ENCODE peak calls at places on chromosome 7, in four cellular contexts. H is HL-60, U is K562, T is GM12878. K is an unnamed sample.

GRCh38 chr7:12423995-12424745 is 20.5 kb upstream of the VWDE start:
- DNase-seq in T (no peak), U (no peak), H (no peak), K (no peak)

GRCh38 chr7:132203021-132203420 is 373.2 kb downstream of the PLXNA4 start:
- DNase-seq in U (peak), H (no peak), T (no peak), K (no peak)

GRCh38 chr7:46494026-46494425 is 573.0 kb upstream of the IGFBP3 start:
- DNase-seq in H (no peak), U (no peak), T (no peak), K (no peak)

GRCh38 chr7:86667732-86668131 is 24.0 kb downstream of the GRM3 start:
- DNase-seq in H (no peak), U (no peak), T (no peak), K (no peak)

GRCh38 chr7:18541189-18541870 is 45.8 kb downstream of the HDAC9 start:
- DNase-seq in T (no peak), H (no peak), U (no peak), K (no peak)

GRCh38 chr7:88226201-88226600 is 6.4 kb upstream of the SRI start:
- DNase-seq in T (no peak), U (no peak), H (no peak), K (no peak)

GRCh38 chr7:887488-887820 is 11.1 kb downstream of the GET4 start:
- DNase-seq in T (no peak), H (no peak), U (no peak), K (no peak)

GRCh38 chr7:147432068-147432467 is 1158.5 kb upstream of the C7orf33 start:
- DNase-seq in T (no peak), H (no peak), U (no peak), K (no peak)

GRCh38 chr7:155361947-155362346 is 64.3 kb downstream of the INSIG1 start:
- DNase-seq in H (no peak), T (no peak), U (no peak), K (no peak)

GRCh38 chr7:136489808-136490207 is 378.6 kb upstream of the CHRM2 start:
- DNase-seq in H (no peak), U (peak), T (no peak), K (no peak)

GRCh38 chr7:2699289-2699620 is 11.3 kb downstream of the AMZ1 start:
- DNase-seq in T (no peak), U (no peak), H (no peak), K (no peak)

GRCh38 chr7:80312139-80312661 is 177.6 kb downstream of the GNAI1 start:
- DNase-seq in H (no peak), T (no peak), U (no peak), K (no peak)

GRCh38 chr7:135273581-135273980 is 39.9 kb downstream of the STRA8 start:
- DNase-seq in U (no peak), T (no peak), H (no peak), K (no peak)

GRCh38 chr7:151608031-151608551 is 88.4 kb upstream of the RHEB start:
- DNase-seq in U (no peak), H (no peak), T (no peak), K (no peak)

GRCh38 chr7:50838675-50839377 is 56.1 kb upstream of the GRB10 start:
- DNase-seq in H (no peak), U (no peak), T (no peak), K (no peak)

GRCh38 chr7:80453699-80454340 is 58.0 kb downstream of the GNAT3 start:
- DNase-seq in T (no peak), U (no peak), H (no peak), K (no peak)

GRCh38 chr7:19674266-19674960 is 34.4 kb downstream of the POLR1F start:
- DNase-seq in U (no peak), T (no peak), H (no peak), K (no peak)
- TF ChIP-seq SPI1 in U (no peak), T (no peak), H (no peak), K (no peak)

DNA sequence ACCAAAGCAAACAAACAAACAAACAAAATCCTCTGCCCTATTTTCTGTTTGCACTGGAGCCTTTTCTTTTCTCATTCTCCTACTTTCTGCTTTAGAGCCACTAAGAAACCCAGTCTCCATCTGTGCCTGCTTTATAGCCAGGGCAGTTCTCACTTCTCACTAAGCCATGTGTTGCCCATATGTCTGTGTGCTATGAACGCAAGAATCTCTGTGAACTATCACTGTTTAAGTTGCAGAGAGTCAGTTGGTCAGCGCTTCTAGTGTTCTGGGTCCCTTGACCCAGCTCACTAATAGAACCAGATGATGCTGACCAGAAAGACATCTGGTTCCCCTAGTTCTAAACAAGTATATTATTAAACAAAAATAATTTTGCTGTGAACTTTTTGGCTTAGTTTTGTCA is 81.4 kb downstream of the FAM185A start:
- DNase-seq in U (no peak), H (no peak), T (no peak), K (no peak)
- TF ChIP-seq POLR2AphosphoS5 in U (no peak), H (no peak), T (no peak), K (no peak)

GRCh38 chr7:43584200-43584586 is 1.3 kb downstream of the STK17A start:
- DNase-seq in U (no peak), H (no peak), T (no peak), K (no peak)
- TF ChIP-seq SPI1 in U (no peak), H (no peak), T (no peak), K (no peak)

DNA sequence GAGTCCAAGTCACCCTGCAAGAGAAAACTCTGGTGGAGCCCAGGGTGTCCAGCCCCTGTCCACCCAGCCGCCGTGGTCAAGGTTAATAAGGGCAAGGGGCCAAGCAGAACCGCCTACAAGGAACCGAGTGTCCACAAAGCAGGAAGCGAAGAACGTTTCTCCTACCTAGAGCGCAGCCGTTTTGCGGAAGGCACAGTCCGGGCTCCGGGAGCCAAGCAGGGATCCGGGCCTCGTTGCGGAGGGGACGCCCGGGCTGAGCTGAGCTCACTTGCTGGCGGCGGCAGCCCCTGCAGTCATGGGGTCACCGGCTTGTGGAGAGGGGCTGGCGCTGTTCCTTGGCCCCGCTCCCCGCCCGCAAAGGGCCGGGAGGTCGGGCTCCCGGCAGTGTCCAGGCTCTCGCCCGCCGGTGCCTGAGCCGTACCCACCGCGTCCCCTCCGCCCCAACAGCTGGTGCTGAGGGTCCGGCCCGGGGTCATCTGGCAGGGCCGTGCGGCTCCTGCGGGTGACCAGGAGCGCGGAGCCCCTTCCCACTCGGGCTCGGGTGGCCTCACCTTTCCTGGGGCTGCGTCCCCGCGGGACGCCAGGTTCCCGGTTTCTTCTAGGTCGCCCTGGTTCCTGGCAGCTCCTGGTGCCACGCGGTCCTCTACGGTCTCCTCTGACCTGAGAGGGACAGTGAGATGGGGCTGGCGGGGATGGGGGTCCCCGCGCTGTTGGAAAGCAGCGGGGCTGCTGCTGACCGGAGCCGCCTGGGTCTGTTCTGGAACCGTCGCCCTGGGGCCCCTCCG is 14.0 kb upstream of the ZNF273 start:
- DNase-seq in H (no peak), U (no peak), T (no peak), K (no peak)
- TF ChIP-seq POLR2AphosphoS5 in H (no peak), U (no peak), T (no peak), K (no peak)

GRCh38 chr7:116709336-116709735 is 37.3 kb downstream of the MET start:
- DNase-seq in U (no peak), T (no peak), H (no peak), K (no peak)

GRCh38 chr7:116708248-116708647 is 36.3 kb downstream of the MET start:
- DNase-seq in T (no peak), U (no peak), H (no peak), K (no peak)

GRCh38 chr7:116710764-116711452 is 38.9 kb downstream of the MET start:
- DNase-seq in T (no peak), H (no peak), U (no peak), K (no peak)

GRCh38 chr7:116707289-116707688 is 35.3 kb downstream of the MET start:
- DNase-seq in H (no peak), U (no peak), T (no peak), K (no peak)

DNA sequence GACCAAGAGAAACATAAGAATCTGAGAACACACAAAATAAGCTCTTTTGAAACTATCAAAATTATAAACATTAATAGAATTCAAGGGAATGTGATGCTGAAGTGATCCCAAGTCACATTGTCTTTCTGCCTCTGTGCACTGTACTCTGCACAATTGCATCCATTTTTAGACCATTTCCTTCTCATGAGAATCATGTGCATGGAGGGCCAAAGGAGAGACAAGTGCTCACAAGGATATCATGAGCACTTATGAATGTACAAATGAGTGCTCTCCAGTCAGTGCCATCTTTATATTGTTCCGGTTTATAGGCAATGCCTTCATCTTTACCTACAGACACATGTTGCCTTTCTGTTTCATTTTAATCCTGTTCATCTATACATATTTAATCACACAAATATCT is 36.9 kb downstream of the MET start:
- DNase-seq in H (no peak), T (no peak), U (no peak), K (no peak)
- TF ChIP-seq SPI1 in H (no peak), T (no peak), U (no peak), K (no peak)

GRCh38 chr7:112007185-112007584 is 199.0 kb downstream of the DOCK4 start:
- DNase-seq in U (no peak), T (no peak), H (no peak), K (no peak)

GRCh38 chr7:112006071-112006470 is 200.1 kb downstream of the DOCK4 start:
- DNase-seq in T (no peak), H (no peak), U (no peak), K (no peak)

GRCh38 chr7:111998326-111998725 is 207.9 kb downstream of the DOCK4 start:
- DNase-seq in T (no peak), U (no peak), H (no peak), K (no peak)

GRCh38 chr7:112005205-112005604 is 201.0 kb downstream of the DOCK4 start:
- DNase-seq in T (no peak), H (no peak), U (no peak), K (no peak)

GRCh38 chr7:112001089-112001826 is 204.9 kb downstream of the DOCK4 start:
- DNase-seq in U (no peak), T (no peak), H (no peak), K (no peak)
- TF ChIP-seq POLR2AphosphoS5 in U (no peak), T (no peak), H (no peak), K (no peak)

DNA sequence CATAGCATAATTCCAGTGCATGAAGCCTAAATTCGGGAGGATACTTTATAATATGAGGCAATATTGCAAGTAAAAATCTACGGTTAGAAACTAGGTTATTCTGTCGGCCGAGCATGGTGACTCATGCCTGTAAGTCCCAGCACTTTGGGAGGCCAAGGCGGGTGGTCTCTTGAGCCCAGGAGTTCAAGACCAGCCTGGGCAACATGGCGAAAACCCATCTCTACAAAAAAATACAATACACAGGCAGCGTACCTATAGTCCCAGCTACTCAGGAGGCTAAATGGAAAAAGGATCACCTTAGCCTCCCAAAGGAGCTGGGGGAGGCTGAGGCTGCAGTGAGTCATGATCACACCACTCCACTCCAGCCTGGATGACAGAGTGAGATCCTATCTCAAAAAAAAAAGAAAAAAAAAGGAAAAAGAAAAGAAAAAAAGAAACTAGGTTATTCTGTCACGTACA is 14.2 kb downstream of the SKAP2 start:
- DNase-seq in U (peak), H (no peak), T (no peak), K (no peak)
- TF ChIP-seq SPI1 in U (no peak), H (no peak), T (no peak), K (no peak)

GRCh38 chr7:106284516-106285050 is at the start of gene NAMPT:
- DNase-seq in H (no peak), U (peak), T (no peak), K (no peak)
- TF ChIP-seq POLR2AphosphoS5 in H (peak), U (peak), T (peak), K (peak)

GRCh38 chr7:159065151-159065550 is 79.5 kb downstream of the VIPR2 start:
- DNase-seq in U (no peak), H (no peak), T (no peak), K (no peak)
- TF ChIP-seq SPI1 in U (no peak), H (no peak), T (no peak), K (no peak)

GRCh38 chr7:35248576-35249536 is 5.0 kb downstream of the TBX20 start:
- DNase-seq in T (no peak), U (peak), H (no peak), K (no peak)

GRCh38 chr7:35249537-35249907 is 4.4 kb downstream of the TBX20 start:
- DNase-seq in H (no peak), T (no peak), U (peak), K (no peak)

GRCh38 chr7:35250941-35251340 is 3.0 kb downstream of the TBX20 start:
- DNase-seq in H (no peak), T (no peak), U (no peak), K (no peak)

GRCh38 chr7:35250452-35250851 is 3.4 kb downstream of the TBX20 start:
- DNase-seq in H (no peak), T (no peak), U (no peak), K (no peak)

DNA sequence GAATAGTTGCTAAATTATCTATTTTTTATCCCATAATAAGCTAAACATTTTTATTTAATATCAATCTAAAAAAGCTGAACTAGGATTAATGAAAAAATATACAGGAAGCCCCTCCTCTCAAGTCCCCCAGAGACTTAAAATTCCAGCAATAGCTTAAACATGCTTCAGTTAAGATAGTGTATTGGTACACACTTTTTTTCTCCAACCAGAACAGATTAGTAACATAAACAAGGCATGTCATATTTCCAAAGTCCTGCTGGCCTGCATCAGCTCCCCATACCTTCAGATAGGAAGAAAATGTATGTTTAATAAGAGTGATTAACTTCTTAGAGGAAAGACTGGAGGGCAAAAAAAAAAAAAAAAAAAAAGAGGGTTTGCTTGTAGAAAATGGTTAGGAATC is 7.1 kb downstream of the TBX20 start:
- DNase-seq in T (no peak), U (no peak), H (no peak), K (no peak)
- TF ChIP-seq POLR2AphosphoS5 in T (no peak), U (no peak), H (no peak), K (no peak)